ENCODE peak calls at places on chromosomes 13 and 19, in five cellular contexts. P is lower lobe of right lung, K is A673, W is uterus, X is left ventricle myocardium inferior. M is an unnamed sample. For H3K4me1, the result is how much of the 10 kb centered on the place peaks cover.

GRCh38 chr19:30742981-30743380 is 370.8 kb downstream of the ZNF536 start:
- DNase-seq in K (no peak), W (no peak), P (no peak), X (no peak), M (peak)

GRCh38 chr13:94128430-94128829 is 351.1 kb downstream of the DCT start:
- DNase-seq in P (no peak), W (no peak), K (no peak), X (no peak), M (peak)

GRCh38 chr13:65592757-65593156 is 1637.4 kb downstream of the PCDH9 start:
- DNase-seq in K (no peak), P (no peak), W (no peak), X (no peak), M (no peak)

GRCh38 chr19:31337007-31337914 is 12.0 kb downstream of the TSHZ3 start:
- DNase-seq in W (no peak), K (no peak), X (no peak), P (no peak), M (no peak)

GRCh38 chr19:41696402-41697197 is 8.5 kb upstream of the CEACAM7 start:
- DNase-seq in K (peak), W (no peak), X (no peak), P (no peak), M (no peak)

GRCh38 chr13:26557393-26558073 is at the start of gene WASF3:
- DNase-seq in W (peak), P (peak), K (peak), X (peak), M (peak)

GRCh38 chr13:101757446-101758039 is 305.1 kb downstream of the ITGBL1 start:
- DNase-seq in P (no peak), K (peak), W (no peak), X (no peak), M (no peak)

GRCh38 chr13:20353973-20354372 is 121.9 kb upstream of the GJB6 start:
- DNase-seq in K (no peak), P (no peak), X (no peak), W (no peak), M (no peak)

GRCh38 chr19:11046608-11047354 is 42.5 kb upstream of the LDLR start:
- DNase-seq in K (no peak), W (no peak), P (no peak), X (no peak), M (no peak)

GRCh38 chr19:21611659-21612402 is 106.4 kb downstream of the ZNF429 start:
- DNase-seq in P (no peak), K (no peak), W (no peak), X (no peak), M (no peak)

GRCh38 chr13:92365904-92366303 is 860.7 kb upstream of the GPC6 start:
- DNase-seq in W (no peak), X (no peak), P (no peak), K (no peak), M (no peak)

GRCh38 chr13:83666126-83666525 is 216.1 kb downstream of the SLITRK1 start:
- DNase-seq in K (no peak), W (no peak), P (no peak), X (no peak), M (no peak)

GRCh38 chr19:33804021-33804799 is 7.5 kb downstream of the KCTD15 start:
- DNase-seq in K (no peak), W (peak), P (no peak), X (peak), M (peak)

GRCh38 chr19:43470288-43470687 is 4.9 kb upstream of the LYPD3 start:
- DNase-seq in K (no peak), P (no peak), W (no peak), X (no peak), M (no peak)

GRCh38 chr13:29935309-29935981 is 85.0 kb upstream of the UBL3 start:
- DNase-seq in P (peak), K (no peak), W (no peak), X (no peak), M (no peak)

GRCh38 chr13:27086599-27087265 is 84.9 kb downstream of the USP12 start:
- DNase-seq in K (no peak), W (no peak), X (no peak), P (no peak), M (no peak)

GRCh38 chr19:32104465-32105235 is 240.8 kb upstream of the ZNF507 start:
- DNase-seq in K (peak), P (no peak), W (peak), X (no peak), M (no peak)

GRCh38 chr19:29666634-29667389 is 1.6 kb downstream of the PLEKHF1 start:
- DNase-seq in P (peak), W (peak), K (peak), X (peak), M (peak)

GRCh38 chr13:112693831-112694497 is 4.1 kb downstream of the ATP11A start:
- DNase-seq in X (no peak), W (no peak), P (peak), K (no peak), M (no peak)

GRCh38 chr13:34416833-34417425 is 525.1 kb upstream of the NBEA start:
- DNase-seq in P (no peak), X (peak), K (no peak), W (peak), M (peak)

GRCh38 chr19:3142292-3142670 is 6.4 kb downstream of the GNA15 start:
- DNase-seq in K (peak), P (no peak), W (no peak), X (no peak), M (no peak)

GRCh38 chr19:17248011-17248776 is 2.5 kb upstream of the NR2F6 start:
- DNase-seq in X (no peak), P (no peak), W (no peak), K (no peak), M (no peak)

GRCh38 chr13:43266953-43267615 is 243.7 kb downstream of the DNAJC15 start:
- DNase-seq in W (no peak), P (no peak), X (no peak), K (no peak), M (no peak)

GRCh38 chr19:33740811-33741396 is 55.8 kb upstream of the KCTD15 start:
- DNase-seq in X (no peak), W (no peak), K (peak), P (no peak), M (no peak)

GRCh38 chr13:66102864-66103263 is 1127.3 kb downstream of the PCDH9 start:
- DNase-seq in X (no peak), P (no peak), W (no peak), K (no peak), M (no peak)

GRCh38 chr13:74026753-74027152 is 107.5 kb downstream of the KLF12 start:
- DNase-seq in K (peak), P (no peak), W (no peak), X (no peak), M (no peak)

GRCh38 chr19:6754136-6754535 is 13.1 kb downstream of the SH2D3A start:
- DNase-seq in P (no peak), X (no peak), W (no peak), K (no peak), M (no peak)

GRCh38 chr19:46963093-46963734 is 56.4 kb upstream of the NPAS1 start:
- DNase-seq in P (no peak), K (no peak), X (no peak), W (no peak), M (no peak)
- H3K4me1 ChIP-seq in P (under half), K (under half), X (half or more), W (under half), M (under half)

DNA sequence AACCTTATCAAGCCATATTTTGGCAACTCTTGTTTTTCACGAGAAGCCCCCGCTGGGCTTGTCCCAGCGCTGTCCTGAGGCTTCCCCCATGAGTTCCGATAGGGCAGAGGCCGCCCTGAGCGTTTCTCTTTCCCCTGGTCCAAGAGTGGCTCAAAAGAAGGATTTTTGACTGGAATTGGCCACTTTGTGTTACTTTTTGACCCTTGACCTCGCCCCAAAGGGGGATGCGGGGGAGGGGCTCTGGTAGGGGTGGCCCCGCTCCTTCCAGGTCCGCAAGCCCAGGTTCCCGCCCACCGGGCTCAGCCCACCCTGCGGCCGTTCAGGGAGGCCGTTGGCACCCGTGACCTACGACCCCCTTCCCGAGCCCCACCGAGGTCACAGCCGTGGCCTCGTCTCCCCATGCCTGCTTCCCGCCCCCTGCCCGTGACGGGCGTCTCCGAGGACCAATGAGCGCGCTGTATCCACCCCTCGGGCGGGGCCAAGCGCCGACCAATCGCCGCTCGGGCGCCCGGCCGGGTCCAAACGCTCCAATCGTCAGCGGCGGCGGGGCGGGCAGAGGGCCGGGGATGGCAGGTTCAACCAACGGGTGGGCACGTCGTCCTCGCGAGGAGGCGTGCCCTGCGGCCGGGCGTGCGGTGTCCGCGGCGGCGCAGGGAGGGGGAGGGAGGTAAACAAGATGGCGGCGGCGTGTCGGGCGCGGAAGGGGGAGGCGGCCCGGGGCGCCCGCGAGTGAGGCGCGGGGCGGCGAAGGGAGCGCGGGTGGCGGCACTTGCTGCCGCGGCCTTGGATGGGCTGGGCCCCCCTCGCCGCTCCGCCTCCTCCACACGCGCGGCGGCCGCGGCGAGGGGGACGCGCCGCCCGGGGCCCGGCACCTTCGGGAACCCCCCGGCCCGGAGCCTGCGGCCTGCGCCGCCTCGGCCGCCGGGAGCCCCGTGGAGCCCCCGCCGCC is at the start of gene STK11:
- DNase-seq in K (peak), P (peak), X (peak), W (peak), M (peak)
- TF ChIP-seq CTCF in K (no peak), P (no peak), X (no peak), W (no peak), M (no peak)

DNA sequence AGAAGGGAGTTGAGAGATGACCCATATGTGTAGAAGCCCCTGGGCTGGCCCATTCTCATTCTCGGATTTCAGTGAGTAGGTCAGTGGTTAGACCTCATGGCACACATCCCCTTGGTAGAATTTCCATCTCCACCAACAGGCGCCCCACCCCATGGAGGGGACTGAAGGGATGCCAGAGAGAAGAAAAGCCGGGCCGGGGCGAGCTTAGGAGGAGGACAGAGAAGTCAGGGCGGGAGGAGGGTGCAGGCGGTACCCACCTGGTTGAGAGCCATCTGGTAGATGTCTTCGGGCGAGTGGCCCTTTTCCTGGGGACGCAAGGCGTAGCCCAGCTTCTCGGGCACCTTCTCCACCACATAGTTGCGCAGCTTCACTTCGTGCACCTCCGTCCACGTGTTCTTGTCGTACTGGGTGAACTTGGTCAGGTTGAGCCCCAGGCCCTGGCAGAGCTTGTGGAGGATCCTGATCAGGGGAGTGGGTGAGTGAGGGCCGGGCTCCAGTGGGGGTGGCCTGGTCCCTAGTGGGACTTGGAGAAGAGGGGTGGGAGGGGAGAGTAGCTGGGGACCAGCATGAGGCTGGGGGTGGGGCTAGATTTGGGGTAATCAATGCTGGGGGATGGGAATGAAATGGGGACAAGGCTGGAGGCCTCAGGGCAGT is 2.5 kb downstream of the IL4I1 start:
- DNase-seq in W (no peak), P (no peak), K (no peak), X (no peak), M (no peak)
- H3K4me1 ChIP-seq in W (under half), P (under half), K (under half), X (under half), M (under half)

GRCh38 chr13:44302233-44302632 is 71.4 kb upstream of the SERP2 start:
- DNase-seq in X (no peak), W (no peak), K (no peak), P (no peak), M (no peak)

GRCh38 chr13:44299142-44299541 is 74.5 kb upstream of the SERP2 start:
- DNase-seq in K (no peak), X (no peak), P (no peak), W (no peak), M (no peak)

GRCh38 chr13:44301639-44302015 is 72.0 kb upstream of the SERP2 start:
- DNase-seq in X (no peak), P (no peak), K (no peak), W (no peak), M (no peak)

GRCh38 chr13:44299544-44299943 is 74.1 kb upstream of the SERP2 start:
- DNase-seq in W (no peak), K (no peak), P (no peak), X (no peak), M (no peak)

DNA sequence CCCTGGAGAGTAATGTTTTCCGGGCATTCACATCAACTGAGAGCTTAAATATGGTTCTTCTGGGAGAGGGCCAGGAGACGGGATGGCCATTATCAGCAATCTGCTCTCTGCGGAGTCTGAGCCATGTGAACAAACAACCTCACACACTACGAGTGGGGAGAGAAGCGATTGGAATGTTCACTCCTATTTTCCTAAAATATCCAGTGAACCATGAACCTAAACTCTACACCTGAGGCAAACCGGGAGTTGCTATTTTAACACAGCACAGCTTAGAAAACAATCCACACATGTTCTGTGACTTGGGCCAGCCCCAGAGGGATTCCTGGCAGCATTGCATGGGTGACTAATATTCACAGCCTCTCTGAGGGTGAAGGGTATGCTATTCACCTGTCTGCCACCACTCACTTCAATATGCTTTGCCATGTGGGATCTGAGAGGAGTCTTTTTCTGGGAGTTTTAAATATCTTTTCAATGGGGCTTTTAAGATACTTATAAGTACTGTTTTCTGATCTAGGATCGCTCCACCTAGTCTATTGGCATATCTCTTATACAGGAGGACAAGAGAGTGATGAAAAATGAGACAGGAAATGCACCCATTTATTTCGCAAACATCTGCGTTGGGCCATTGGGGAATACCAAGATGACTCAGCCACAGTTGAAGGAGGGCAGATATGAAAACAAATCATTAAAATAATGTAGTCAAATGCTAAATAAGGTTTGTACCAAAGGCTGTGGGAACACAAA is 72.6 kb upstream of the SERP2 start:
- DNase-seq in P (no peak), K (peak), W (peak), X (peak), M (no peak)
- TF ChIP-seq CTCF in P (no peak), K (no peak), W (no peak), X (peak), M (no peak)

DNA sequence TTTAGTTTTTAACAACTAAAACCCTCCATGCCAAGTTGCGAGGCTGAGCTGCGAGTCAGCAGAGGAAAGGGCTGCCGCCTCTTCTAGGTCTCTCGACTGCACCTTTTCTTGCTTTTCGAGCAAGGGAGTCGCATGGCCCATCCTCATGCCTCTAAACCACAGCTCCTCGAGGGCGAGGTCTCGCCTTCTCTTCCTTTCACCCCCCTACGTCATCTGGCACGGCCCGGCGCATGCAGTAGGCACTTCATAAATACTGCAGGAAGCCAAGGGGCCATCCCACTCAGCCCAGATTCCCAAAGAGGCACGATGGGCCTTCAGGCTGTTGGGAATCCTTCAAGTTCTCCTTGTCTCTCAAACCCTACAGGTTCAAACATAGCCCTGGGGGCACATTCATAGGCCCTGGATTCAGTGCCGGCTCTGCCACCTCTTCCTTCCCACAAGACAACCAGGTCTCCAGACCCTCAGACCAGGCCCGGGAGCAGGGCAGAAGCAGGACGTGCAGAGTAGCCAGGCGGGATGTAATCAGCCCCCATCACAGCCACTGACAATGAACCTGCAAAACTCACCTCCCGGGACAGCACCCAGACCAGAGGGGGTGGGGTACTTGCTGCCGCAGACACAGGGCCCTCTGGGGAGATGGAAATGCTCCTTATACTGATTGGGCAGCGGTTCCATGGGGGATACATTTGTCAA is 41.7 kb downstream of the GGACT start:
- DNase-seq in W (no peak), P (no peak), K (no peak), X (no peak), M (no peak)
- H3K4me1 ChIP-seq in W (under half), P (under half), K (under half), X (under half), M (under half)

DNA sequence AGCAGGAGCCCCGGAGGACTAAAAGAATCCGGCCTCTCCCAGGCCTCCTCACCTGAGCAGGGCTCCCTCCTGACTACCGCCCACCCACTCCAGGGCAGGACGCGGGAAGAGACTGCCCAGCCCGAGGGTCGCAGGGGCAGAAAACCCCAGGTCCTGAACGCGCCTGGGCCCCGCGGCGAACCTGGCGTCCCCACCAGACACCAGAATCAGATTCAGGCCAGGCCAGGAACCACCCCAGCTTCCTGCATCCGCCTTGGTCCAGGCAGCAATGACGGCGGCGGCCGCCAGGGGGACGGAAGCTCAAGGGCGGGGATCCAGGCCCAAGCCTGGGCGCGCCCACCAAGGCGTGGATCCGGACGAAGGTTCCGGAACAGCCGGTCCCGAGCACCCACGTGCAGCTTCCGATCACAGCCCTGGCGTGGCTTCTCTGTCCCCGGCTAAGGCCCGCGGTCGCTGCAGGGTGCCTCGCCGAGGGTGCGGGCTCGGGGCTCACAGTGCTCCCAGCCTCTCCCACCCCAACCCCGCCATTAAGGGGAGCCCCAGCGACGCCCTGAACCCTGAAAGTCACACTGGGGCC is 3.6 kb downstream of the LGALS7 start:
- DNase-seq in K (peak), X (peak), W (peak), P (peak), M (peak)
- TF ChIP-seq CTCF in K (peak), X (peak), W (peak), P (peak), M (peak)

GRCh38 chr13:50889317-50889716 is 20.3 kb upstream of the RNASEH2B start:
- DNase-seq in X (no peak), K (no peak), P (no peak), W (no peak), M (no peak)
- H3K4me1 ChIP-seq in X (under half), K (under half), P (under half), W (under half), M (under half)